ENCODE peak calls at places on chromosome 12, in seven cellular contexts. One of them, this sample, is unnamed.

GRCh38 chr12:66916189-66916588 is 237.3 kb upstream of the GRIP1 start:
- DNase-seq in NCI-H1105 treated with DMSO at 0.1 percent for 48 hours: no peak
- DNase-seq in M059J: no peak
- DNase-seq in HS-27A: no peak
- DNase-seq in ELR: no peak
- DNase-seq in stimulated activated CD8-positive, alpha-beta memory T cell treated with anti-CD3 and anti-CD28 coated beads, Interleukin-2, amount 100 ng/mL, for 1 hour: no peak
- DNase-seq in activated CD4-positive, alpha-beta T cell treated with anti-CD3 and anti-CD28 coated beads, Interleukin-2, amount 10 ng/mL, durations not matched to agents 7 days and 5 days: no peak
- DNase-seq in this sample: no peak

GRCh38 chr12:46553911-46554310 is 181.3 kb upstream of the SLC38A2 start:
- DNase-seq in NCI-H1105 treated with DMSO at 0.1 percent for 48 hours: no peak
- DNase-seq in M059J: peak
- DNase-seq in HS-27A: no peak
- DNase-seq in ELR: peak
- DNase-seq in stimulated activated CD8-positive, alpha-beta memory T cell treated with anti-CD3 and anti-CD28 coated beads, Interleukin-2, amount 100 ng/mL, for 1 hour: no peak
- DNase-seq in activated CD4-positive, alpha-beta T cell treated with anti-CD3 and anti-CD28 coated beads, Interleukin-2, amount 10 ng/mL, durations not matched to agents 7 days and 5 days: no peak
- DNase-seq in this sample: no peak

GRCh38 chr12:94152292-94153083 is 4.1 kb downstream of the PLXNC1 start:
- DNase-seq in NCI-H1105 treated with DMSO at 0.1 percent for 48 hours: no peak
- DNase-seq in M059J: no peak
- DNase-seq in HS-27A: no peak
- DNase-seq in ELR: no peak
- DNase-seq in stimulated activated CD8-positive, alpha-beta memory T cell treated with anti-CD3 and anti-CD28 coated beads, Interleukin-2, amount 100 ng/mL, for 1 hour: no peak
- DNase-seq in activated CD4-positive, alpha-beta T cell treated with anti-CD3 and anti-CD28 coated beads, Interleukin-2, amount 10 ng/mL, durations not matched to agents 7 days and 5 days: no peak
- DNase-seq in this sample: no peak

GRCh38 chr12:131222271-131223139 is 268.8 kb downstream of the ADGRD1 start:
- DNase-seq in NCI-H1105 treated with DMSO at 0.1 percent for 48 hours: no peak
- DNase-seq in M059J: peak
- DNase-seq in HS-27A: no peak
- DNase-seq in ELR: no peak
- DNase-seq in stimulated activated CD8-positive, alpha-beta memory T cell treated with anti-CD3 and anti-CD28 coated beads, Interleukin-2, amount 100 ng/mL, for 1 hour: no peak
- DNase-seq in activated CD4-positive, alpha-beta T cell treated with anti-CD3 and anti-CD28 coated beads, Interleukin-2, amount 10 ng/mL, durations not matched to agents 7 days and 5 days: peak
- DNase-seq in this sample: peak

GRCh38 chr12:92059976-92060375 is 85.7 kb downstream of the BTG1 start:
- DNase-seq in NCI-H1105 treated with DMSO at 0.1 percent for 48 hours: no peak
- DNase-seq in M059J: peak
- DNase-seq in HS-27A: peak
- DNase-seq in ELR: peak
- DNase-seq in stimulated activated CD8-positive, alpha-beta memory T cell treated with anti-CD3 and anti-CD28 coated beads, Interleukin-2, amount 100 ng/mL, for 1 hour: no peak
- DNase-seq in activated CD4-positive, alpha-beta T cell treated with anti-CD3 and anti-CD28 coated beads, Interleukin-2, amount 10 ng/mL, durations not matched to agents 7 days and 5 days: no peak
- DNase-seq in this sample: no peak

GRCh38 chr12:96513681-96514080 is 24.3 kb downstream of the CFAP54 start:
- DNase-seq in NCI-H1105 treated with DMSO at 0.1 percent for 48 hours: no peak
- DNase-seq in M059J: no peak
- DNase-seq in HS-27A: no peak
- DNase-seq in ELR: no peak
- DNase-seq in stimulated activated CD8-positive, alpha-beta memory T cell treated with anti-CD3 and anti-CD28 coated beads, Interleukin-2, amount 100 ng/mL, for 1 hour: no peak
- DNase-seq in activated CD4-positive, alpha-beta T cell treated with anti-CD3 and anti-CD28 coated beads, Interleukin-2, amount 10 ng/mL, durations not matched to agents 7 days and 5 days: no peak
- DNase-seq in this sample: no peak

GRCh38 chr12:26153421-26154154 is 28.8 kb upstream of the BHLHE41 start:
- DNase-seq in NCI-H1105 treated with DMSO at 0.1 percent for 48 hours: no peak
- DNase-seq in M059J: peak
- DNase-seq in HS-27A: peak
- DNase-seq in ELR: peak
- DNase-seq in stimulated activated CD8-positive, alpha-beta memory T cell treated with anti-CD3 and anti-CD28 coated beads, Interleukin-2, amount 100 ng/mL, for 1 hour: no peak
- DNase-seq in activated CD4-positive, alpha-beta T cell treated with anti-CD3 and anti-CD28 coated beads, Interleukin-2, amount 10 ng/mL, durations not matched to agents 7 days and 5 days: no peak
- DNase-seq in this sample: no peak

GRCh38 chr12:114679942-114680341 is 4.0 kb downstream of the TBX3 start:
- DNase-seq in NCI-H1105 treated with DMSO at 0.1 percent for 48 hours: peak
- DNase-seq in M059J: no peak
- DNase-seq in HS-27A: no peak
- DNase-seq in ELR: peak
- DNase-seq in stimulated activated CD8-positive, alpha-beta memory T cell treated with anti-CD3 and anti-CD28 coated beads, Interleukin-2, amount 100 ng/mL, for 1 hour: no peak
- DNase-seq in activated CD4-positive, alpha-beta T cell treated with anti-CD3 and anti-CD28 coated beads, Interleukin-2, amount 10 ng/mL, durations not matched to agents 7 days and 5 days: no peak
- DNase-seq in this sample: no peak

GRCh38 chr12:26728205-26729050 is 104.6 kb downstream of the ITPR2 start:
- DNase-seq in NCI-H1105 treated with DMSO at 0.1 percent for 48 hours: no peak
- DNase-seq in M059J: no peak
- DNase-seq in HS-27A: no peak
- DNase-seq in ELR: no peak
- DNase-seq in stimulated activated CD8-positive, alpha-beta memory T cell treated with anti-CD3 and anti-CD28 coated beads, Interleukin-2, amount 100 ng/mL, for 1 hour: no peak
- DNase-seq in activated CD4-positive, alpha-beta T cell treated with anti-CD3 and anti-CD28 coated beads, Interleukin-2, amount 10 ng/mL, durations not matched to agents 7 days and 5 days: no peak
- DNase-seq in this sample: no peak

GRCh38 chr12:109988903-109989302 is 7.3 kb downstream of the GIT2 start:
- DNase-seq in NCI-H1105 treated with DMSO at 0.1 percent for 48 hours: no peak
- DNase-seq in M059J: no peak
- DNase-seq in HS-27A: no peak
- DNase-seq in ELR: no peak
- DNase-seq in stimulated activated CD8-positive, alpha-beta memory T cell treated with anti-CD3 and anti-CD28 coated beads, Interleukin-2, amount 100 ng/mL, for 1 hour: no peak
- DNase-seq in activated CD4-positive, alpha-beta T cell treated with anti-CD3 and anti-CD28 coated beads, Interleukin-2, amount 10 ng/mL, durations not matched to agents 7 days and 5 days: no peak
- DNase-seq in this sample: no peak

GRCh38 chr12:107759410-107759809 is 1.5 kb downstream of the PRDM4 start:
- DNase-seq in NCI-H1105 treated with DMSO at 0.1 percent for 48 hours: no peak
- DNase-seq in M059J: peak
- DNase-seq in HS-27A: peak
- DNase-seq in ELR: peak
- DNase-seq in stimulated activated CD8-positive, alpha-beta memory T cell treated with anti-CD3 and anti-CD28 coated beads, Interleukin-2, amount 100 ng/mL, for 1 hour: no peak
- DNase-seq in activated CD4-positive, alpha-beta T cell treated with anti-CD3 and anti-CD28 coated beads, Interleukin-2, amount 10 ng/mL, durations not matched to agents 7 days and 5 days: peak
- DNase-seq in this sample: no peak

This sample was measured in posterior vena cava.